ENCODE peak calls at places on chromosomes 11 and 22, in four cellular contexts. One of them, this sample, is unnamed.

GRCh38 chr22:47718337-47718736 is 955.9 kb downstream of the TBC1D22A start:
- DNase-seq in HCT116: no peak
- DNase-seq in SK-N-SH: no peak
- DNase-seq in HepG2: no peak
- DNase-seq in this sample: no peak

GRCh38 chr11:102317099-102317767 is at the start of gene BIRC3:
- DNase-seq in HCT116: peak
- DNase-seq in SK-N-SH: peak
- DNase-seq in HepG2: peak
- DNase-seq in this sample: peak

GRCh38 chr11:96213500-96213899 is 129.5 kb downstream of the MAML2 start:
- DNase-seq in HCT116: no peak
- DNase-seq in SK-N-SH: no peak
- DNase-seq in HepG2: no peak
- DNase-seq in this sample: no peak

GRCh38 chr22:40058265-40058664 is 63.5 kb downstream of the FAM83F start:
- DNase-seq in HCT116: no peak
- DNase-seq in SK-N-SH: no peak
- DNase-seq in HepG2: no peak
- DNase-seq in this sample: no peak

GRCh38 chr11:20087118-20087521 is 73.2 kb downstream of the DBX1 start:
- DNase-seq in HCT116: no peak
- DNase-seq in SK-N-SH: no peak
- DNase-seq in HepG2: no peak
- DNase-seq in this sample: no peak

GRCh38 chr22:32621656-32622003 is 147.0 kb downstream of the FBXO7 start:
- DNase-seq in HCT116: no peak
- DNase-seq in SK-N-SH: no peak
- DNase-seq in HepG2: no peak
- DNase-seq in this sample: no peak

GRCh38 chr11:73645972-73646631 is at the start of gene PLEKHB1:
- DNase-seq in HCT116: no peak
- DNase-seq in SK-N-SH: no peak
- DNase-seq in HepG2: no peak
- DNase-seq in this sample: no peak

GRCh38 chr11:46675288-46675851 is 25.0 kb downstream of the ARHGAP1 start:
- DNase-seq in HCT116: no peak
- DNase-seq in SK-N-SH: no peak
- DNase-seq in HepG2: peak
- DNase-seq in this sample: peak

GRCh38 chr11:18314794-18315523 is 7.0 kb downstream of the HPS5 start:
- DNase-seq in HCT116: no peak
- DNase-seq in SK-N-SH: no peak
- DNase-seq in HepG2: no peak
- DNase-seq in this sample: no peak

GRCh38 chr11:13294771-13295579 is 17.4 kb downstream of the BMAL1 start:
- DNase-seq in HCT116: no peak
- DNase-seq in SK-N-SH: no peak
- DNase-seq in HepG2: no peak
- DNase-seq in this sample: no peak

GRCh38 chr11:58980159-58980843 is 41.0 kb downstream of the GLYATL1 start:
- DNase-seq in HCT116: no peak
- DNase-seq in SK-N-SH: no peak
- DNase-seq in HepG2: no peak
- DNase-seq in this sample: no peak

GRCh38 chr11:8087185-8087584 is 6.2 kb downstream of the TUB start:
- DNase-seq in HCT116: no peak
- DNase-seq in SK-N-SH: no peak
- DNase-seq in HepG2: no peak
- DNase-seq in this sample: no peak

GRCh38 chr11:94271885-94272372 is 32.5 kb upstream of the IZUMO1R start:
- DNase-seq in HCT116: no peak
- DNase-seq in SK-N-SH: no peak
- DNase-seq in HepG2: no peak
- DNase-seq in this sample: no peak

GRCh38 chr11:46380340-46381045 is 976 bp upstream of the MDK start:
- DNase-seq in HCT116: no peak
- DNase-seq in SK-N-SH: peak
- DNase-seq in HepG2: peak
- DNase-seq in this sample: peak

GRCh38 chr11:115580927-115581680 is 76.9 kb upstream of the CADM1 start:
- DNase-seq in HCT116: no peak
- DNase-seq in SK-N-SH: peak
- DNase-seq in HepG2: no peak
- DNase-seq in this sample: no peak

GRCh38 chr22:26610072-26610958 is 7.5 kb downstream of the CRYBB1 start:
- DNase-seq in HCT116: no peak
- DNase-seq in SK-N-SH: no peak
- DNase-seq in HepG2: no peak
- DNase-seq in this sample: no peak

GRCh38 chr11:120135838-120136237 is 2.1 kb downstream of the TRIM29 start:
- DNase-seq in HCT116: no peak
- DNase-seq in SK-N-SH: peak
- DNase-seq in HepG2: no peak
- DNase-seq in this sample: no peak

GRCh38 chr11:130531061-130531460 is 82.6 kb downstream of the ADAMTS15 start:
- DNase-seq in HCT116: no peak
- DNase-seq in SK-N-SH: no peak
- DNase-seq in HepG2: no peak
- DNase-seq in this sample: no peak

GRCh38 chr11:102664001-102664752 is 39.0 kb upstream of the MMP20 start:
- DNase-seq in HCT116: peak
- DNase-seq in SK-N-SH: no peak
- DNase-seq in HepG2: peak
- DNase-seq in this sample: no peak

GRCh38 chr11:64173616-64174355 is 7.9 kb upstream of the MACROD1 start:
- DNase-seq in HCT116: no peak
- DNase-seq in SK-N-SH: no peak
- DNase-seq in HepG2: no peak
- DNase-seq in this sample: no peak

GRCh38 chr22:43171607-43172006 is 15.3 kb downstream of the TTLL12 start:
- DNase-seq in HCT116: no peak
- DNase-seq in SK-N-SH: no peak
- DNase-seq in HepG2: no peak
- DNase-seq in this sample: no peak

GRCh38 chr11:96313163-96313562 is 29.8 kb downstream of the MAML2 start:
- DNase-seq in HCT116: no peak
- DNase-seq in SK-N-SH: no peak
- DNase-seq in HepG2: no peak
- DNase-seq in this sample: no peak

GRCh38 chr11:18773681-18774080 is 17.9 kb downstream of the PTPN5 start:
- DNase-seq in HCT116: no peak
- DNase-seq in SK-N-SH: no peak
- DNase-seq in HepG2: no peak
- DNase-seq in this sample: no peak

GRCh38 chr22:41481131-41481830 is 12.4 kb downstream of the ACO2 start:
- DNase-seq in HCT116: no peak
- DNase-seq in SK-N-SH: no peak
- DNase-seq in HepG2: no peak
- DNase-seq in this sample: no peak

GRCh38 chr11:14376920-14377319 is 17.9 kb upstream of the RRAS2 start:
- DNase-seq in HCT116: no peak
- DNase-seq in SK-N-SH: no peak
- DNase-seq in HepG2: no peak
- DNase-seq in this sample: no peak

GRCh38 chr11:14371249-14371648 is 12.3 kb upstream of the RRAS2 start:
- DNase-seq in HCT116: no peak
- DNase-seq in SK-N-SH: no peak
- DNase-seq in HepG2: no peak
- DNase-seq in this sample: no peak

GRCh38 chr11:14372011-14372410 is 13.0 kb upstream of the RRAS2 start:
- DNase-seq in HCT116: no peak
- DNase-seq in SK-N-SH: no peak
- DNase-seq in HepG2: no peak
- DNase-seq in this sample: no peak

GRCh38 chr11:14374922-14375630 is 16.1 kb upstream of the RRAS2 start:
- DNase-seq in HCT116: no peak
- DNase-seq in SK-N-SH: no peak
- DNase-seq in HepG2: no peak
- DNase-seq in this sample: no peak

GRCh38 chr11:14373941-14374646 is 15.1 kb upstream of the RRAS2 start:
- DNase-seq in HCT116: no peak
- DNase-seq in SK-N-SH: no peak
- DNase-seq in HepG2: peak
- DNase-seq in this sample: no peak
- TF ChIP-seq JUND in HCT116: no peak
- TF ChIP-seq JUND in SK-N-SH: peak
- TF ChIP-seq JUND in HepG2: no peak
- TF ChIP-seq JUND in this sample: no peak

GRCh38 chr11:78423241-78423640 is 5.6 kb upstream of the GAB2 start:
- DNase-seq in HCT116: no peak
- DNase-seq in SK-N-SH: no peak
- DNase-seq in HepG2: no peak
- DNase-seq in this sample: no peak

GRCh38 chr11:78427615-78428272 is 10.1 kb upstream of the GAB2 start:
- DNase-seq in HCT116: no peak
- DNase-seq in SK-N-SH: no peak
- DNase-seq in HepG2: no peak
- DNase-seq in this sample: no peak

GRCh38 chr11:78425436-78425835 is 7.8 kb upstream of the GAB2 start:
- DNase-seq in HCT116: no peak
- DNase-seq in SK-N-SH: peak
- DNase-seq in HepG2: no peak
- DNase-seq in this sample: no peak

GRCh38 chr11:78426845-78427244 is 9.2 kb upstream of the GAB2 start:
- DNase-seq in HCT116: no peak
- DNase-seq in SK-N-SH: no peak
- DNase-seq in HepG2: no peak
- DNase-seq in this sample: no peak

GRCh38 chr11:78424334-78425270 is 7.0 kb upstream of the GAB2 start:
- DNase-seq in HCT116: no peak
- DNase-seq in SK-N-SH: peak
- DNase-seq in HepG2: no peak
- DNase-seq in this sample: no peak
- TF ChIP-seq JUND in HCT116: no peak
- TF ChIP-seq JUND in SK-N-SH: no peak
- TF ChIP-seq JUND in HepG2: no peak
- TF ChIP-seq JUND in this sample: no peak

GRCh38 chr11:34655335-34656008 is 34.6 kb downstream of the EHF start:
- DNase-seq in HCT116: no peak
- DNase-seq in SK-N-SH: no peak
- DNase-seq in HepG2: peak
- DNase-seq in this sample: no peak
- TF ChIP-seq JUND in HCT116: no peak
- TF ChIP-seq JUND in SK-N-SH: no peak
- TF ChIP-seq JUND in HepG2: no peak
- TF ChIP-seq JUND in this sample: no peak

GRCh38 chr11:47724041-47724729 is 9.0 kb upstream of the AGBL2 start:
- DNase-seq in HCT116: no peak
- DNase-seq in SK-N-SH: no peak
- DNase-seq in HepG2: peak
- DNase-seq in this sample: no peak
- TF ChIP-seq JUND in HCT116: no peak
- TF ChIP-seq JUND in SK-N-SH: no peak
- TF ChIP-seq JUND in HepG2: peak
- TF ChIP-seq JUND in this sample: no peak

GRCh38 chr11:125626381-125626950 is 1.5 kb downstream of the CHEK1 start:
- DNase-seq in HCT116: no peak
- DNase-seq in SK-N-SH: no peak
- DNase-seq in HepG2: peak
- DNase-seq in this sample: no peak
- TF ChIP-seq JUND in HCT116: no peak
- TF ChIP-seq JUND in SK-N-SH: no peak
- TF ChIP-seq JUND in HepG2: no peak
- TF ChIP-seq JUND in this sample: no peak

GRCh38 chr11:118705111-118705741 is 25.8 kb upstream of the TREH start:
- DNase-seq in HCT116: no peak
- DNase-seq in SK-N-SH: no peak
- DNase-seq in HepG2: no peak
- DNase-seq in this sample: no peak
- TF ChIP-seq JUND in HCT116: no peak
- TF ChIP-seq JUND in SK-N-SH: no peak
- TF ChIP-seq JUND in HepG2: no peak
- TF ChIP-seq JUND in this sample: no peak

This sample was measured in T47D.